ENCODE peak calls at places on chromosome 16, in five cellular contexts. One of them, this sample, is unnamed.

GRCh38 chr16:31869511-31870201 is 4.0 kb upstream of the ZNF267 start:
- DNase-seq in A549: no peak
- DNase-seq in AG09309: peak
- DNase-seq in BJ: no peak
- DNase-seq in adrenal gland: peak
- DNase-seq in this sample: peak

GRCh38 chr16:4980691-4981090 is 22.6 kb downstream of the SEC14L5 start:
- DNase-seq in BJ: no peak
- DNase-seq in AG09309: no peak
- DNase-seq in adrenal gland: no peak
- DNase-seq in A549: no peak
- DNase-seq in this sample: no peak

GRCh38 chr16:49505556-49505955 is 132.0 kb downstream of the C16orf78 start:
- DNase-seq in A549: no peak
- DNase-seq in AG09309: no peak
- DNase-seq in BJ: no peak
- DNase-seq in adrenal gland: no peak
- DNase-seq in this sample: no peak

GRCh38 chr16:79362312-79362970 is 238.1 kb downstream of the MAF start:
- DNase-seq in BJ: no peak
- DNase-seq in A549: no peak
- DNase-seq in AG09309: no peak
- DNase-seq in adrenal gland: no peak
- DNase-seq in this sample: no peak

GRCh38 chr16:13070268-13070667 is 168.9 kb downstream of the SHISA9 start:
- DNase-seq in BJ: no peak
- DNase-seq in AG09309: no peak
- DNase-seq in adrenal gland: no peak
- DNase-seq in A549: no peak
- DNase-seq in this sample: no peak

GRCh38 chr16:65318590-65319267 is 196.9 kb upstream of the CDH11 start:
- DNase-seq in BJ: no peak
- DNase-seq in A549: no peak
- DNase-seq in AG09309: no peak
- DNase-seq in adrenal gland: no peak
- DNase-seq in this sample: no peak

GRCh38 chr16:73031155-73031866 is 16.6 kb downstream of the ZFHX3 start:
- DNase-seq in adrenal gland: no peak
- DNase-seq in BJ: peak
- DNase-seq in A549: no peak
- DNase-seq in AG09309: no peak
- DNase-seq in this sample: no peak

GRCh38 chr16:64437706-64438329 is 684.0 kb downstream of the CDH11 start:
- DNase-seq in adrenal gland: no peak
- DNase-seq in AG09309: no peak
- DNase-seq in A549: no peak
- DNase-seq in BJ: no peak
- DNase-seq in this sample: no peak

GRCh38 chr16:7013990-7014389 is 318.7 kb upstream of the RBFOX1 start:
- DNase-seq in BJ: no peak
- DNase-seq in adrenal gland: no peak
- DNase-seq in AG09309: no peak
- DNase-seq in A549: no peak
- DNase-seq in this sample: no peak

GRCh38 chr16:77143364-77143763 is 47.6 kb upstream of the MON1B start:
- DNase-seq in A549: no peak
- DNase-seq in BJ: no peak
- DNase-seq in adrenal gland: no peak
- DNase-seq in AG09309: no peak
- DNase-seq in this sample: no peak

GRCh38 chr16:77148121-77148520 is 42.9 kb upstream of the MON1B start:
- DNase-seq in BJ: no peak
- DNase-seq in adrenal gland: no peak
- DNase-seq in AG09309: no peak
- DNase-seq in A549: no peak
- DNase-seq in this sample: no peak
- H3K4me3 ChIP-seq in BJ: no peak
- H3K4me3 ChIP-seq in adrenal gland: no peak
- H3K4me3 ChIP-seq in AG09309: no peak
- H3K4me3 ChIP-seq in A549: no peak
- H3K4me3 ChIP-seq in this sample: no peak

GRCh38 chr16:21233045-21233520 is 416 bp upstream of the ANKS4B start:
- DNase-seq in AG09309: no peak
- DNase-seq in BJ: no peak
- DNase-seq in A549: no peak
- DNase-seq in adrenal gland: no peak
- DNase-seq in this sample: no peak
- H3K4me3 ChIP-seq in AG09309: no peak
- H3K4me3 ChIP-seq in BJ: no peak
- H3K4me3 ChIP-seq in A549: no peak
- H3K4me3 ChIP-seq in adrenal gland: no peak
- H3K4me3 ChIP-seq in this sample: no peak

DNA sequence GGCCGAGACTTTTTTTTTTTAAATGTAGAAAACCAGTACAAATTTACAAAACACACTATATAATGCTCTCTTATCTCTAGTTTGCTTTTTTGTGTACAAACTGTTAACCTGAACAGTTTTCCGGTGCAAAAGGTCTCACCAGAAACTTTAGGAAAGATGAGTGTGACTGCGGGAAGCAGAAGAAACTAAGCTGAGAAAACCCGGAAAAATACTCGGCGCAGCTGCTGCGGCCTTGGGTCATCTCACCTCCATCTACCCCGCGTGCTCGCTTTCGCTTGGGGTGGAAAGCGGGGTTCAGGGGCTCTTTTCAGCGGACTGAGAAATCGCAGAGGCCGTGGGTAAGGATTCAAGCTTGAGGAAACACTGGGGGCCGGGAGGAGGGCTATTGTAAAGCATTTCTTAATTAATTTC is 1.8 kb downstream of the SALL1 start:
- DNase-seq in adrenal gland: no peak
- DNase-seq in A549: no peak
- DNase-seq in AG09309: no peak
- DNase-seq in BJ: no peak
- DNase-seq in this sample: no peak
- H3K4me3 ChIP-seq in adrenal gland: no peak
- H3K4me3 ChIP-seq in A549: no peak
- H3K4me3 ChIP-seq in AG09309: peak
- H3K4me3 ChIP-seq in BJ: peak
- H3K4me3 ChIP-seq in this sample: peak

GRCh38 chr16:3879258-3879886 is 1.1 kb downstream of the CREBBP start:
- DNase-seq in A549: no peak
- DNase-seq in adrenal gland: peak
- DNase-seq in AG09309: no peak
- DNase-seq in BJ: no peak
- DNase-seq in this sample: no peak

GRCh38 chr16:3879887-3880564 is 487 bp downstream of the CREBBP start:
- DNase-seq in BJ: no peak
- DNase-seq in adrenal gland: peak
- DNase-seq in A549: peak
- DNase-seq in AG09309: no peak
- DNase-seq in this sample: no peak

GRCh38 chr16:3882531-3882930 is 2.0 kb upstream of the CREBBP start:
- DNase-seq in adrenal gland: no peak
- DNase-seq in BJ: no peak
- DNase-seq in AG09309: no peak
- DNase-seq in A549: no peak
- DNase-seq in this sample: no peak

GRCh38 chr16:3880623-3881498 is at the start of gene CREBBP:
- DNase-seq in A549: peak
- DNase-seq in adrenal gland: peak
- DNase-seq in AG09309: peak
- DNase-seq in BJ: peak
- DNase-seq in this sample: peak

GRCh38 chr16:3881499-3881995 is 1.0 kb upstream of the CREBBP start:
- DNase-seq in A549: no peak
- DNase-seq in adrenal gland: no peak
- DNase-seq in BJ: no peak
- DNase-seq in AG09309: no peak
- DNase-seq in this sample: no peak
- H3K4me3 ChIP-seq in A549: peak
- H3K4me3 ChIP-seq in adrenal gland: no peak
- H3K4me3 ChIP-seq in BJ: peak
- H3K4me3 ChIP-seq in AG09309: peak
- H3K4me3 ChIP-seq in this sample: peak

GRCh38 chr16:85845276-85845675 is 45.8 kb downstream of the COX4I1 start:
- DNase-seq in adrenal gland: no peak
- DNase-seq in A549: no peak
- DNase-seq in AG09309: no peak
- DNase-seq in BJ: no peak
- DNase-seq in this sample: no peak
- H3K4me3 ChIP-seq in adrenal gland: no peak
- H3K4me3 ChIP-seq in A549: no peak
- H3K4me3 ChIP-seq in AG09309: no peak
- H3K4me3 ChIP-seq in BJ: no peak
- H3K4me3 ChIP-seq in this sample: no peak

GRCh38 chr16:56583351-56583910 is 5.9 kb upstream of the MT3 start:
- DNase-seq in adrenal gland: no peak
- DNase-seq in AG09309: no peak
- DNase-seq in A549: no peak
- DNase-seq in BJ: no peak
- DNase-seq in this sample: no peak
- H3K4me3 ChIP-seq in adrenal gland: no peak
- H3K4me3 ChIP-seq in AG09309: no peak
- H3K4me3 ChIP-seq in A549: no peak
- H3K4me3 ChIP-seq in BJ: no peak
- H3K4me3 ChIP-seq in this sample: no peak

GRCh38 chr16:70608516-70608915 is 37.8 kb upstream of the IL34 start:
- DNase-seq in BJ: no peak
- DNase-seq in AG09309: no peak
- DNase-seq in A549: no peak
- DNase-seq in adrenal gland: no peak
- DNase-seq in this sample: no peak

GRCh38 chr16:70611785-70612303 is 34.5 kb upstream of the IL34 start:
- DNase-seq in BJ: no peak
- DNase-seq in AG09309: no peak
- DNase-seq in adrenal gland: no peak
- DNase-seq in A549: no peak
- DNase-seq in this sample: no peak

GRCh38 chr16:70611224-70611598 is 35.1 kb upstream of the IL34 start:
- DNase-seq in BJ: no peak
- DNase-seq in A549: no peak
- DNase-seq in adrenal gland: no peak
- DNase-seq in AG09309: no peak
- DNase-seq in this sample: no peak

GRCh38 chr16:70612931-70613330 is 33.4 kb upstream of the IL34 start:
- DNase-seq in AG09309: no peak
- DNase-seq in A549: no peak
- DNase-seq in BJ: no peak
- DNase-seq in adrenal gland: no peak
- DNase-seq in this sample: no peak

GRCh38 chr16:70610273-70611223 is 35.8 kb upstream of the IL34 start:
- DNase-seq in A549: no peak
- DNase-seq in AG09309: no peak
- DNase-seq in adrenal gland: peak
- DNase-seq in BJ: no peak
- DNase-seq in this sample: no peak
- H3K4me3 ChIP-seq in A549: no peak
- H3K4me3 ChIP-seq in AG09309: no peak
- H3K4me3 ChIP-seq in adrenal gland: no peak
- H3K4me3 ChIP-seq in BJ: no peak
- H3K4me3 ChIP-seq in this sample: no peak

This sample was measured in skeletal muscle cell.